ENCODE peak calls at places on chromosome 2, in four cellular contexts. Y, T, Z and E are unnamed samples.

GRCh38 chr2:96800762-96801463 is 15.2 kb upstream of the CNNM3 start:
- DNase-seq in T (peak; percentile 72), Z (peak; percentile 80), Y (peak; percentile 76), E (peak; percentile 64)

GRCh38 chr2:214899751-214900150 is 90.3 kb upstream of the BARD1 start:
- DNase-seq in Y (no peak), Z (no peak), T (no peak), E (no peak)

GRCh38 chr2:82992948-82993347 is 1466.1 kb downstream of the SUCLG1 start:
- DNase-seq in Y (no peak), T (no peak), Z (no peak), E (no peak)

GRCh38 chr2:71784734-71785549 is 331.6 kb downstream of the DYSF start:
- DNase-seq in Z (no peak), Y (no peak), T (peak; percentile 87), E (no peak)

GRCh38 chr2:186339716-186340115 is 146.3 kb upstream of the ZC3H15 start:
- DNase-seq in Y (no peak), T (no peak), Z (no peak), E (no peak)

GRCh38 chr2:195612515-195613495 is 44.2 kb upstream of the SLC39A10 start:
- DNase-seq in Z (no peak), Y (no peak), T (peak; percentile 41), E (no peak)

GRCh38 chr2:12733846-12734245 is 17.1 kb downstream of the TRIB2 start:
- DNase-seq in Z (no peak), T (no peak), Y (no peak), E (no peak)

GRCh38 chr2:38835015-38835601 is 40.6 kb downstream of the DHX57 start:
- DNase-seq in Y (no peak), Z (no peak), T (no peak), E (no peak)

GRCh38 chr2:58089081-58089480 is 42.5 kb downstream of the VRK2 start:
- DNase-seq in T (no peak), Z (no peak), Y (no peak), E (no peak)

GRCh38 chr2:192000196-192000990 is 153.5 kb upstream of the CAVIN2 start:
- DNase-seq in Y (no peak), T (no peak), Z (no peak), E (no peak)

GRCh38 chr2:113180131-113180946 is 6.6 kb downstream of the PSD4 start:
- DNase-seq in Z (peak; percentile 21), T (no peak), Y (no peak), E (no peak)

GRCh38 chr2:42792087-42792582 is 248 bp downstream of the HAAO start:
- DNase-seq in T (no peak), Y (no peak), Z (no peak), E (no peak)

GRCh38 chr2:141610564-141610963 is 520.3 kb downstream of the LRP1B start:
- DNase-seq in Y (no peak), T (no peak), Z (no peak), E (no peak)

GRCh38 chr2:156800065-156800556 is 363.9 kb downstream of the GPD2 start:
- DNase-seq in Z (no peak), Y (no peak), T (no peak), E (no peak)

GRCh38 chr2:217973008-217973787 is 29.6 kb downstream of the TNS1 start:
- DNase-seq in T (no peak), Y (no peak), Z (no peak), E (no peak)

GRCh38 chr2:149857344-149857743 is 269.8 kb upstream of the MMADHC start:
- DNase-seq in Z (no peak), Y (no peak), T (no peak), E (no peak)

GRCh38 chr2:221606369-221606768 is 34.3 kb upstream of the EPHA4 start:
- DNase-seq in T (no peak), Z (no peak), Y (no peak), E (no peak)

GRCh38 chr2:207167129-207167923 is 1.6 kb upstream of the KLF7 start:
- DNase-seq in T (no peak), Y (no peak), Z (no peak), E (no peak)

GRCh38 chr2:95303191-95303914 is 6.2 kb downstream of the KCNIP3 start:
- DNase-seq in Z (no peak), T (no peak), Y (no peak), E (no peak)

GRCh38 chr2:95307036-95307435 is 9.9 kb downstream of the KCNIP3 start:
- DNase-seq in Y (no peak), T (no peak), Z (no peak), E (no peak)

GRCh38 chr2:95307878-95308277 is 10.7 kb downstream of the KCNIP3 start:
- DNase-seq in T (no peak), Y (no peak), Z (no peak), E (no peak)

GRCh38 chr2:95306306-95306895 is 9.3 kb downstream of the KCNIP3 start:
- DNase-seq in T (no peak), Z (no peak), Y (no peak), E (no peak)

GRCh38 chr2:95305341-95306058 is 8.4 kb downstream of the KCNIP3 start:
- DNase-seq in T (no peak), Z (no peak), Y (no peak), E (no peak)
- H3K9me3 ChIP-seq in T (no peaks in the 10 kb centered on the region), Z (no peaks in the 10 kb centered on the region), Y (no peaks in the 10 kb centered on the region), E (no peaks in the 10 kb centered on the region)

DNA sequence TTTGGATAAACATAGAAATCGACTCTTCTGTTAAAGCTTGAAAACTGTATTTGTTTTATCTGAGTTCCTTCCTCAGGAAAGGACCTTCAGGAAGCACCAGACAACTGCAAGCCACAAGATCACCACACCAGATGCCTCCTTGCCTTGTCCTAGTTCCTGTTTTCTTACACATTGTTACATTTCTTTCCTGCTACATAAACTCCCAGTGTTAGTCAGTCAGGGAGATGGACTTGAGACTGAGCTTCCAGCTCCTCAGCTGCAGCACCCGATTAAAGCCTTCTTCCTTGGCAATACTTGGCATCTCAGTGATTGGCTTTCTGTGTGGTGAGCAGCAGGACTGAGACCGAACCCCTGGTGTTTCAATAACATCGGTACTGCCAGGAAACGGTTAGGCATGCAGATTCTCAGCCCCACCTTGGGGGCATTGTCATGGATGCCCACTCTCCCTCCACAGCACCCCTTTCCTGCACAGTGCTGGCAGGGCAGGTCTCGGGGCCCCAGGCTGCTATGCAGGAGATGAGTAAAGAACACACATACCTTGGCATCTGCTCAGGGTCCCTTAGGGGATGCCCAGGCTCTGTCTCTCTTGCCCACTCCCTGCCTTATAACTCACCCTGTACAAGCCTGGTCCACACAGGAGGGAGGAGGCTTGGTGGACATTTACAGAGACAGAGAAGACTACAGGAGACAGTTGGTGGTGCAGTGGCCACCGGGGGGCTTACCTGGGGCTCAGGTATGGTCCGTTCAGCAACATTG is 32.6 kb downstream of the ANKMY1 start:
- DNase-seq in Y (no peak), T (no peak), Z (no peak), E (no peak)
- H3K9me3 ChIP-seq in Y (peaks cover 9% of the 10 kb centered on the region), T (peaks cover 41% of the 10 kb centered on the region), Z (no peaks in the 10 kb centered on the region), E (no peaks in the 10 kb centered on the region)

DNA sequence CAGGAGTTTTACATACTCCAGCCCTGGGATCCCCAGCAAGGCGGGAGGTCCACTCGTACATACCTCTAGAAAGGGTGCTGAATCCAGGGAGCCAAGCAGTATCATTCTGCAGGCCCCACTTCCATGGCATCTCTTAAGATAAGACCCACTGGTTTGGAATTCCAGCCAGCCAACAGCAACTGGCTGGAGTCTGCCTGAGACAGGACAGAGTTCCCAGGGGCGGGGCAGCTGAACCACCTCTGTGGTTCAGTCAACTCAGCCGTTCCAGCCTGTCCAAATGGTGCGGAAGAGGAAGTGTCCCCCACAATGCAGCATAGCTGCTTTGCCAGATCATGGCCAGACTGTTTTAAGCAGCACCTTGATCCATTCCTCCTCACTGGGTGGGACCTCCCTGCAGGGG is 33.2 kb downstream of the ZNF892 start:
- DNase-seq in Y (no peak), Z (no peak), T (no peak), E (no peak)
- H3K9me3 ChIP-seq in Y (peaks cover 20% of the 10 kb centered on the region), Z (peaks cover 10% of the 10 kb centered on the region), T (peaks cover 49% of the 10 kb centered on the region), E (peaks cover 8% of the 10 kb centered on the region)

DNA sequence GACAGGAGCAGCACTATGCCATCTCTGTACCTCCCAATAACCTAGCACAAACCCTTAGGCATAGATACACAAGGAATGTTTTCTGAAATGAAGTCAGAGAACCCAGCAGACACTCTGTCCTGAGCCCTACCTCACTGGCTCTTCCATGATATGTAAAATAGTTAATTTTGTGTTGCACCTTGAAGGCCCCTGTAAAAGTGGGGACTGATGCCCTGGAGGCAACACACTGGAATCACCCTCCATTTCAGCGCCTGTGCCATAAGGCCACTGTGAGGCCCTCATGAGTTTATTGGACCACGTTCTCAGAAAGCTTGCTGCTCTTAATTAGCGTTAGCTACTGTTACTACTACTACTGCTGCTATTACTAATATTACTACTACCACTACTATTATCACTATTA is 670.1 kb upstream of the SOX11 start:
- DNase-seq in T (no peak), Z (no peak), Y (no peak), E (no peak)
- H3K9me3 ChIP-seq in T (peaks cover 32% of the 10 kb centered on the region), Z (no peaks in the 10 kb centered on the region), Y (peaks cover 6% of the 10 kb centered on the region), E (no peaks in the 10 kb centered on the region)

GRCh38 chr2:36477315-36477714 is 120.7 kb downstream of the FEZ2 start:
- DNase-seq in T (no peak), Y (no peak), Z (no peak), E (no peak)
- H3K9me3 ChIP-seq in T (peaks cover 56% of the 10 kb centered on the region), Y (peaks cover 23% of the 10 kb centered on the region), Z (no peaks in the 10 kb centered on the region), E (no peaks in the 10 kb centered on the region)

GRCh38 chr2:174516495-174517378 is 29.9 kb upstream of the GPR155 start:
- DNase-seq in Z (no peak), Y (no peak), T (no peak), E (no peak)

GRCh38 chr2:174512345-174512744 is 25.5 kb upstream of the GPR155 start:
- DNase-seq in Z (no peak), T (no peak), Y (no peak), E (no peak)

GRCh38 chr2:174510583-174511189 is 23.9 kb upstream of the GPR155 start:
- DNase-seq in Y (no peak), T (no peak), Z (no peak), E (no peak)

DNA sequence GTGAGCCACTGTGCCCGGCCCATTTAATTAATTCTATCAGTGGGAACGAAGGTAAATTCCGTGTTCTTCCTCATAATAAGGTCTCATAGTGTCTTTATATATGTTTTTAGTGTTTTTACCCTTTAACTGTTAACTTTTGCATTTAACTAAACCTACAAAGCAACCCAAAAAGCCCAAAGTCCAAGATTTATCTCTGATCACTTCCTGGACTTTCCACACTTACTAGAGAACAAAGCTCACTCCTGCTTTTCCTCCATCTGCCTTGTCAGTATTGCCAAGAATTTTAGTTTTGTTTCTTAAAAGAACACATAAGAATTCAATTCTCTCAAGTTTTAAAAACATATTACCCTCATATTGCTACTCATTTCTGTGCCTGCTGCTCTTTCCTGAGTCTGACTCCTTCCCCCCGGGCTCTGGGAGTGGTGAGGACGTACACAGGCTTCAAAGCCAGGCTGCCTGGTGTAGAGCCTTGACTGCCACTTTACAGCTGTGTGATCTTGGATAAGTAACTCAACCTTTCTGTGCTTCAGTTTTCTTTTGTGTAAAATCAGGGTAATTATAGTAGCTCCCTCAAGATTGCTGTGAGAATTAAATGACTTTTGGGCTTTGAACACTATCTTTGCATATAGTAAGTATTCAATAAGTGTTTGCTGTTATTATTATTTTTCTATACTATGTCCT is 24.9 kb upstream of the GPR155 start:
- DNase-seq in T (no peak), Z (no peak), Y (no peak), E (no peak)
- H3K9me3 ChIP-seq in T (peaks cover 33% of the 10 kb centered on the region), Z (peaks cover 2% of the 10 kb centered on the region), Y (peaks cover 13% of the 10 kb centered on the region), E (peaks cover 5% of the 10 kb centered on the region)

GRCh38 chr2:101230541-101230993 is 22.1 kb upstream of the CNOT11 start:
- DNase-seq in Y (no peak), Z (no peak), T (no peak), E (no peak)
- H3K9me3 ChIP-seq in Y (no peaks in the 10 kb centered on the region), Z (no peaks in the 10 kb centered on the region), T (no peaks in the 10 kb centered on the region), E (no peaks in the 10 kb centered on the region)

DNA sequence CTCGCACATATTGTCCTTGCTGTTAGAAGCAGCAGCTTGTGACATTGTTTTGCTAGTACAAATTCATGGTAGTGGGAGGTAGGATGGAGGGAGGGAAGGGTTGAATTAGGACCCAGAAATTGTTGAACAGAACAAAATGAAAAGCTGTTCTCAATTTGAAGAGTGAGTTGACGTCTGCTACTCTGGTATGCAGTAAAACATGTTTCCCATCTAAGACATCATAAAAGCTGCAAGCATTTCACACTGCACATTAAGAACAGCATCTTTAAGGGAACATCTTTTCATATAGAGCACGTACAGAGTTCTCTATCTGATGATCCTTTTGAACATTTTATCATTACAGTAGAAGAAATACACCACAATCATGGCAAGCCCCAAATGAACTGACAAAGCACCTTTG is 156.3 kb downstream of the RDH14 start:
- DNase-seq in Y (no peak), T (no peak), Z (no peak), E (no peak)
- H3K9me3 ChIP-seq in Y (no peaks in the 10 kb centered on the region), T (no peaks in the 10 kb centered on the region), Z (no peaks in the 10 kb centered on the region), E (no peaks in the 10 kb centered on the region)